ENCODE peak calls at places on chromosome 3, in eight cellular contexts. A is GM23248; Q is CD8-positive, alpha-beta memory T cell; W is body of pancreas; Y is fibroblast of the aortic adventitia; H is lower leg skin; J is transverse colon; O is Panc1. U is an unnamed sample.

GRCh38 chr3:98994128-98994762 is 92.8 kb upstream of the DCBLD2 start:
- DNase-seq in A (peak; percentile 74), Q (no peak), W (no peak), Y (peak; percentile 86), H (no peak), J (no peak), O (no peak), U (no peak)

GRCh38 chr3:186180891-186181471 is 72.1 kb upstream of the ETV5 start:
- DNase-seq in A (no peak), Q (no peak), W (no peak), Y (no peak), H (no peak), J (no peak), O (no peak), U (peak; percentile 60)

GRCh38 chr3:135444058-135444457 is 521.5 kb upstream of the PPP2R3A start:
- DNase-seq in A (no peak), Q (no peak), W (no peak), Y (no peak), H (no peak), J (no peak), O (no peak), U (no peak)

GRCh38 chr3:124041553-124041952 is 49.6 kb upstream of the ROPN1 start:
- DNase-seq in A (no peak), Q (no peak), W (no peak), Y (no peak), H (no peak), J (peak; percentile 37), O (no peak), U (no peak)

GRCh38 chr3:45929042-45929679 is 14.1 kb upstream of the CXCR6 start:
- DNase-seq in A (peak; percentile 64), Q (peak; percentile 50), W (peak; percentile 26), Y (peak; percentile 15), H (no peak), J (peak; percentile 47), O (peak; percentile 30), U (no peak)

GRCh38 chr3:114079761-114080160 is 23.2 kb downstream of the QTRT2 start:
- DNase-seq in A (no peak), Q (no peak), W (no peak), Y (peak; percentile 43), H (no peak), J (no peak), O (no peak), U (no peak)

GRCh38 chr3:27675287-27675686 is 46.8 kb downstream of the EOMES start:
- DNase-seq in A (peak; percentile 58), Q (no peak), W (no peak), Y (peak; percentile 96), H (no peak), J (no peak), O (no peak), U (no peak)

GRCh38 chr3:175885196-175885766 is 1026.1 kb downstream of the NAALADL2 start:
- DNase-seq in A (no peak), Q (no peak), W (peak; percentile 77), Y (no peak), H (no peak), J (no peak), O (no peak), U (no peak)

GRCh38 chr3:171342783-171343420 is 117.3 kb downstream of the TNIK start:
- DNase-seq in A (no peak), Q (no peak), W (no peak), Y (no peak), H (no peak), J (no peak), O (no peak), U (no peak)

GRCh38 chr3:185215873-185216586 is 37.8 kb downstream of the EHHADH start:
- DNase-seq in A (peak; percentile 50), Q (no peak), W (no peak), Y (peak; percentile 45), H (no peak), J (no peak), O (peak; percentile 15), U (no peak)

GRCh38 chr3:40445062-40445461 is 12.1 kb upstream of the RPL14 start:
- DNase-seq in A (no peak), Q (no peak), W (no peak), Y (no peak), H (no peak), J (no peak), O (no peak), U (no peak)

GRCh38 chr3:191244242-191244867 is 45.3 kb downstream of the OSTN start:
- DNase-seq in A (peak; percentile 47), Q (no peak), W (no peak), Y (peak; percentile 56), H (no peak), J (no peak), O (no peak), U (no peak)

GRCh38 chr3:42387802-42388651 is 22.4 kb downstream of the LYZL4 start:
- DNase-seq in A (no peak), Q (no peak), W (no peak), Y (no peak), H (no peak), J (no peak), O (no peak), U (peak; percentile 85)

GRCh38 chr3:160999268-160999667 is 105.9 kb downstream of the B3GALNT1 start:
- DNase-seq in A (no peak), Q (no peak), W (peak; percentile 28), Y (no peak), H (no peak), J (no peak), O (no peak), U (no peak)

GRCh38 chr3:142641504-142641903 is 45.3 kb downstream of the PLS1 start:
- DNase-seq in A (no peak), Q (no peak), W (no peak), Y (no peak), H (no peak), J (no peak), O (no peak), U (no peak)

GRCh38 chr3:117660941-117661635 is 951.5 kb downstream of the TUSC7 start:
- DNase-seq in A (peak; percentile 55), Q (no peak), W (no peak), Y (peak; percentile 57), H (no peak), J (no peak), O (no peak), U (no peak)

GRCh38 chr3:170918715-170919114 is 10.3 kb upstream of the EIF5A2 start:
- DNase-seq in A (no peak), Q (no peak), W (no peak), Y (no peak), H (no peak), J (no peak), O (no peak), U (no peak)

GRCh38 chr3:73385538-73385937 is 239.2 kb downstream of the PDZRN3 start:
- DNase-seq in A (no peak), Q (no peak), W (peak; percentile 24), Y (no peak), H (no peak), J (no peak), O (no peak), U (no peak)

GRCh38 chr3:112261742-112262141 is 32.3 kb downstream of the SLC9C1 start:
- DNase-seq in A (no peak), Q (no peak), W (no peak), Y (no peak), H (no peak), J (no peak), O (no peak), U (no peak)

GRCh38 chr3:156675744-156676466 is 1.5 kb downstream of the TIPARP start:
- DNase-seq in A (peak; percentile 97), Q (peak; percentile 33), W (peak; percentile 39), Y (peak; percentile 95), H (peak; percentile 87), J (peak; percentile 25), O (peak; percentile 69), U (no peak)

GRCh38 chr3:89624494-89624893 is 517.1 kb downstream of the EPHA3 start:
- DNase-seq in A (no peak), Q (no peak), W (no peak), Y (no peak), H (no peak), J (no peak), O (no peak), U (no peak)

GRCh38 chr3:7764091-7764490 is 737.5 kb upstream of the LMCD1 start:
- DNase-seq in A (no peak), Q (no peak), W (no peak), Y (no peak), H (no peak), J (no peak), O (no peak), U (no peak)

GRCh38 chr3:33918357-33918756 is 119.9 kb downstream of the PDCD6IP start:
- DNase-seq in A (no peak), Q (no peak), W (no peak), Y (no peak), H (no peak), J (no peak), O (no peak), U (no peak)

GRCh38 chr3:15269091-15269989 is 63.0 kb downstream of the SH3BP5 start:
- DNase-seq in A (peak; percentile 99), Q (peak; percentile 77), W (peak; percentile 50), Y (peak; percentile 95), H (peak; percentile 93), J (peak; percentile 82), O (peak; percentile 82), U (peak; percentile 97)
- H3K4me3 ChIP-seq in A (peak overlapping the region; percentile 29), Q (peak overlapping the region; percentile 34), W (no peak overlapping the region), Y (peak overlapping the region; percentile 9), H (no peak overlapping the region), J (no peak overlapping the region), O (peak overlapping the region; percentile 39), U (no peak overlapping the region)

GRCh38 chr3:69763458-69763857 is 24.2 kb downstream of the MITF start:
- DNase-seq in A (no peak), Q (no peak), W (no peak), Y (no peak), H (no peak), J (no peak), O (no peak), U (no peak)
- H3K4me3 ChIP-seq in A (no peak overlapping the region), Q (no peak overlapping the region), W (no peak overlapping the region), Y (no peak overlapping the region), H (no peak overlapping the region), J (no peak overlapping the region), O (peak overlapping the region; percentile 42), U (no peak overlapping the region)

DNA sequence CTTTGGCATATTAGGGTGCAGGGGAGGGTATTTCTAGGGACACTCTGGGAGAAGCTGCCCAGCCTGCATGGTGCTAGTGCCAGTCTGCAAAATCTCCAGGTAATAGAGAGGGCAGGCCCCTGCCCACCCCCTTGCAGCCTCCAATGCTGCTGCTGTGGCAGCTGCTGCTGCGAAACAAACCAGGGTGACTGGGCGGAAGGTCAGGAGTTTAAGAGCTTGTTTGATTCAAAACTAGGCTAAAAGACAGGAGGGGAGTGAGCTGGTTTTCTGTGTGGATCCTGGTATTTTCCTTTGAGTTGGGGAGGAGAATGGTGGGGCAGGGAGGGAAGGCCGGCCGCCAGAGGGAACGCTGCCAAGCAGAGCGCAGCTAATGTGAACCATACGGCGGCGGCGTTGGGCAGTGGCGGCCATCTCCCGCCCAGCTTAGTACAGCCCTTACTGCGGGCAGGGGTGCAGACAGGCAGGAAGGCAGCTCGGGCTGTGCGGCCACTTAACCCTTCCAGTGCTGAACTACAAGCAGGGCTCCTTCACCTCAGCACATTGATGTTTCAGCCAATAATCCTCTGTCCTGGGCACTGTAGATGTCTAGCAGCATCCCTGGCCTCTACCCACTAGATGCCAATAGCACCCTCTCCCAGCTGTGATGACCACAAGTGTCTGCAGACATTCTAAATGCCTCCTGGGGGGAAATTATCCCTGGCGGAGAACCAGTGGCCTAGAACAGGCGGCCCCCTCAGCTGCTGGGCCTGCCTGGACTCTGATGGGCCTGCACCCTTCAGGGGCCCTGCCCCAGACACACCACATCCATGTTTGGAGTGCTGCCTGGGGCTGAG is 125.7 kb downstream of the EEFSEC start:
- DNase-seq in A (peak; percentile 84), Q (no peak), W (peak; percentile 79), Y (peak; percentile 92), H (no peak), J (peak; percentile 25), O (no peak), U (peak; percentile 77)
- H3K4me3 ChIP-seq in A (peak overlapping the region; percentile 3), Q (no peak overlapping the region), W (no peak overlapping the region), Y (no peak overlapping the region), H (no peak overlapping the region), J (no peak overlapping the region), O (no peak overlapping the region), U (no peak overlapping the region)

GRCh38 chr3:15264486-15264885 is 58.4 kb downstream of the CAPN7 start:
- DNase-seq in A (no peak), Q (no peak), W (no peak), Y (peak; percentile 43), H (no peak), J (no peak), O (no peak), U (no peak)
- H3K4me3 ChIP-seq in A (no peak overlapping the region), Q (no peak overlapping the region), W (no peak overlapping the region), Y (no peak overlapping the region), H (no peak overlapping the region), J (no peak overlapping the region), O (no peak overlapping the region), U (no peak overlapping the region)